ENCODE peak calls at places on chromosome 12, in eight cellular contexts. D is HepG2; L is GM19239; F is Ammon's horn; U is activated CD4-positive, alpha-beta T cell treated with anti-CD3 and anti-CD28 coated beads, Interleukin-2, amount 50 U/mL, for 1 hour; N is naive thymus-derived CD8-positive, alpha-beta T cell; Y is CD4-positive, alpha-beta T cell; E is fibroblast of mammary gland. O is an unnamed sample.

GRCh38 chr12:124617615-124618014 is 50.2 kb upstream of the NCOR2 start:
- DNase-seq in D (no peak), L (no peak), F (peak; percentile 52), U (no peak), N (no peak), Y (no peak), E (no peak), O (no peak)

GRCh38 chr12:116395381-116395780 is 117.9 kb upstream of the MED13L start:
- DNase-seq in D (no peak), L (no peak), F (no peak), U (no peak), N (no peak), Y (no peak), E (no peak), O (no peak)

GRCh38 chr12:96210376-96211055 is 16.3 kb downstream of the ELK3 start:
- DNase-seq in D (no peak), L (no peak), F (no peak), U (peak; percentile 49), N (no peak), Y (peak; percentile 44), E (no peak), O (peak; percentile 50)

GRCh38 chr12:83128529-83128928 is 441.8 kb downstream of the TMTC2 start:
- DNase-seq in D (no peak), L (no peak), F (no peak), U (no peak), N (no peak), Y (no peak), E (peak; percentile 10), O (no peak)

GRCh38 chr12:104215638-104216297 is at the start of gene TXNRD1:
- DNase-seq in D (peak; percentile 30), L (peak; percentile 87), F (peak; percentile 69), U (peak; percentile 80), N (peak; percentile 77), Y (peak; percentile 85), E (peak; percentile 69), O (peak; percentile 74)

GRCh38 chr12:52351196-52352059 is 15.9 kb downstream of the KRT85 start:
- DNase-seq in D (no peak), L (no peak), F (peak; percentile 74), U (peak; percentile 56), N (peak; percentile 40), Y (peak; percentile 56), E (no peak), O (peak; percentile 42)

GRCh38 chr12:46233985-46234384 is 34.9 kb downstream of the SLC38A1 start:
- DNase-seq in D (no peak), L (no peak), F (no peak), U (no peak), N (no peak), Y (no peak), E (no peak), O (no peak)

GRCh38 chr12:22083167-22083566 is 37.1 kb downstream of the CMAS start:
- DNase-seq in D (peak; percentile 16), L (no peak), F (peak; percentile 51), U (peak; percentile 30), N (no peak), Y (no peak), E (peak; percentile 49), O (no peak)

GRCh38 chr12:57631566-57632368 is 1.2 kb downstream of the B4GALNT1 start:
- DNase-seq in D (no peak), L (no peak), F (no peak), U (no peak), N (no peak), Y (no peak), E (no peak), O (no peak)

GRCh38 chr12:57001448-57001906 is 4.9 kb downstream of the ZBTB39 start:
- DNase-seq in D (peak; percentile 87), L (peak; percentile 56), F (peak; percentile 46), U (peak; percentile 79), N (peak; percentile 75), Y (peak; percentile 64), E (peak; percentile 65), O (peak; percentile 59)

GRCh38 chr12:49932746-49933145 is 17.8 kb upstream of the AQP2 start:
- DNase-seq in D (no peak), L (no peak), F (no peak), U (no peak), N (no peak), Y (no peak), E (no peak), O (no peak)

GRCh38 chr12:132102297-132102696 is 41.8 kb downstream of the DDX51 start:
- DNase-seq in D (no peak), L (no peak), F (no peak), U (no peak), N (no peak), Y (no peak), E (no peak), O (no peak)

GRCh38 chr12:67921286-67921685 is 68.0 kb upstream of the IFNG-AS1 start:
- DNase-seq in D (no peak), L (no peak), F (no peak), U (no peak), N (no peak), Y (no peak), E (peak; percentile 27), O (no peak)

GRCh38 chr12:92400006-92400405 is 254.4 kb upstream of the BTG1 start:
- DNase-seq in D (no peak), L (no peak), F (no peak), U (no peak), N (no peak), Y (no peak), E (no peak), O (no peak)

GRCh38 chr12:126784328-126784921 is 1482.5 kb upstream of the TMEM132C start:
- DNase-seq in D (peak; percentile 2), L (no peak), F (peak; percentile 2), U (peak; percentile 9), N (no peak), Y (peak; percentile 2), E (peak; percentile 29), O (peak; percentile 2)

GRCh38 chr12:94042321-94042720 is 106.1 kb upstream of the PLXNC1 start:
- DNase-seq in D (no peak), L (no peak), F (no peak), U (no peak), N (no peak), Y (no peak), E (no peak), O (no peak)

GRCh38 chr12:52032431-52032796 is 18.8 kb upstream of the NR4A1 start:
- DNase-seq in D (no peak), L (no peak), F (peak; percentile 79), U (no peak), N (no peak), Y (no peak), E (peak; percentile 86), O (no peak)

GRCh38 chr12:5262450-5262849 is 169.5 kb upstream of the NTF3 start:
- DNase-seq in D (no peak), L (no peak), F (no peak), U (no peak), N (no peak), Y (no peak), E (no peak), O (no peak)

GRCh38 chr12:109863961-109864712 is 16.2 kb downstream of the GLTP start:
- DNase-seq in D (peak; percentile 97), L (no peak), F (peak; percentile 93), U (no peak), N (no peak), Y (no peak), E (peak; percentile 17), O (no peak)

GRCh38 chr12:112887542-112887941 is 19.2 kb upstream of the OAS1 start:
- DNase-seq in D (no peak), L (no peak), F (no peak), U (no peak), N (no peak), Y (no peak), E (no peak), O (no peak)

GRCh38 chr12:105721915-105722314 is 391.4 kb downstream of the C12orf75 start:
- DNase-seq in D (no peak), L (no peak), F (no peak), U (no peak), N (no peak), Y (no peak), E (no peak), O (no peak)

GRCh38 chr12:90712671-90713070 is 242.3 kb downstream of the CCER1 start:
- DNase-seq in D (no peak), L (no peak), F (no peak), U (no peak), N (no peak), Y (no peak), E (no peak), O (no peak)

GRCh38 chr12:125376422-125376821 is 311.2 kb downstream of the AACS start:
- DNase-seq in D (no peak), L (no peak), F (no peak), U (no peak), N (no peak), Y (no peak), E (no peak), O (no peak)

GRCh38 chr12:27999970-28000369 is 27.4 kb upstream of the PTHLH start:
- DNase-seq in D (no peak), L (no peak), F (no peak), U (no peak), N (no peak), Y (no peak), E (no peak), O (no peak)

GRCh38 chr12:4603946-4604345 is 41.9 kb downstream of the DYRK4 start:
- DNase-seq in D (no peak), L (no peak), F (no peak), U (no peak), N (no peak), Y (no peak), E (no peak), O (no peak)

GRCh38 chr12:118359541-118359915 is 13.2 kb downstream of the TAOK3 start:
- DNase-seq in D (no peak), L (no peak), F (no peak), U (peak; percentile 22), N (no peak), Y (no peak), E (no peak), O (peak; percentile 3)

GRCh38 chr12:81114241-81114640 is 36.4 kb downstream of the ACSS3 start:
- DNase-seq in D (no peak), L (no peak), F (no peak), U (no peak), N (no peak), Y (no peak), E (no peak), O (no peak)

GRCh38 chr12:121797937-121798801 is 4.7 kb upstream of the RHOF start:
- DNase-seq in D (no peak), L (no peak), F (peak; percentile 59), U (no peak), N (no peak), Y (no peak), E (peak; percentile 48), O (no peak)

GRCh38 chr12:11953523-11953922 is 117.2 kb upstream of the BCL2L14 start:
- DNase-seq in D (no peak), L (no peak), F (no peak), U (no peak), N (no peak), Y (no peak), E (no peak), O (no peak)

GRCh38 chr12:78864483-78865296 is at the start of gene SYT1:
- DNase-seq in D (no peak), L (no peak), F (peak; percentile 83), U (no peak), N (no peak), Y (no peak), E (peak; percentile 84), O (no peak)

O was measured in GDM1.